ENCODE peak calls at places on chromosome 17, in seven cellular contexts. I is neuronal stem cell, L is IMR-90, Z is H1, E is mesendoderm, H is mesenchymal stem cell, W is trophoblast cell. J is an unnamed sample.

GRCh38 chr17:63378411-63379076 is 67.6 kb downstream of the CYB561 start:
- DNase-seq in I (no peak), L (no peak), Z (no peak), E (no peak), H (no peak), W (no peak), J (no peak)

GRCh38 chr17:74861554-74862107 is 1.9 kb upstream of the GRIN2C start:
- DNase-seq in I (no peak), L (no peak), Z (peak), E (no peak), H (no peak), W (no peak), J (no peak)

GRCh38 chr17:2122641-2123302 is 67.9 kb downstream of the HIC1 start:
- DNase-seq in I (no peak), L (peak), Z (no peak), E (peak), H (peak), W (peak), J (no peak)

GRCh38 chr17:3512512-3513171 is 36.8 kb downstream of the ASPA start:
- DNase-seq in I (peak), L (peak), Z (no peak), E (peak), H (no peak), W (peak), J (no peak)

GRCh38 chr17:50672831-50673551 is 34.7 kb downstream of the ANKRD40 start:
- DNase-seq in I (no peak), L (no peak), Z (no peak), E (no peak), H (no peak), W (no peak), J (no peak)

GRCh38 chr17:20095366-20096080 is 86.4 kb downstream of the SPECC1 start:
- DNase-seq in I (peak), L (peak), Z (no peak), E (peak), H (peak), W (peak), J (peak)

GRCh38 chr17:75524971-75525805 is at the start of gene LLGL2:
- DNase-seq in I (peak), L (peak), Z (peak), E (peak), H (peak), W (peak), J (peak)

GRCh38 chr17:19958023-19958422 is 19.6 kb downstream of the AKAP10 start:
- DNase-seq in I (peak), L (peak), Z (no peak), E (peak), H (peak), W (peak), J (peak)

GRCh38 chr17:12566281-12567002 is 99.2 kb upstream of the MYOCD start:
- DNase-seq in I (no peak), L (no peak), Z (no peak), E (peak), H (no peak), W (no peak), J (peak)

GRCh38 chr17:29612404-29613370 is 10.0 kb downstream of the CORO6 start:
- DNase-seq in I (no peak), L (no peak), Z (no peak), E (no peak), H (no peak), W (peak), J (peak)

GRCh38 chr17:49431743-49432142 is 17.1 kb upstream of the PHB1 start:
- DNase-seq in I (no peak), L (no peak), Z (no peak), E (no peak), H (no peak), W (no peak), J (no peak)

GRCh38 chr17:9968881-9969280 is 63.8 kb upstream of the RCVRN start:
- DNase-seq in I (no peak), L (peak), Z (no peak), E (peak), H (peak), W (peak), J (no peak)

GRCh38 chr17:14198575-14198974 is 38.1 kb downstream of the CDRT15 start:
- DNase-seq in I (no peak), L (no peak), Z (no peak), E (no peak), H (no peak), W (no peak), J (no peak)

GRCh38 chr17:75181608-75182318 is 996 bp downstream of the SUMO2 start:
- DNase-seq in I (no peak), L (no peak), Z (no peak), E (no peak), H (peak), W (no peak), J (no peak)

GRCh38 chr17:60496051-60496450 is 30.0 kb downstream of the APPBP2 start:
- DNase-seq in I (no peak), L (peak), Z (no peak), E (no peak), H (no peak), W (no peak), J (no peak)

GRCh38 chr17:60491771-60492170 is 34.3 kb downstream of the APPBP2 start:
- DNase-seq in I (no peak), L (no peak), Z (peak), E (peak), H (no peak), W (no peak), J (no peak)

GRCh38 chr17:60495260-60495659 is 30.8 kb downstream of the APPBP2 start:
- DNase-seq in I (no peak), L (no peak), Z (no peak), E (no peak), H (no peak), W (no peak), J (no peak)

GRCh38 chr17:60493847-60494321 is 32.2 kb downstream of the APPBP2 start:
- DNase-seq in I (no peak), L (peak), Z (no peak), E (no peak), H (peak), W (peak), J (no peak)
- H3K4ac ChIP-seq in I (no peak), L (no peak), Z (no peak), E (no peak), H (no peak), W (no peak), J (no peak)

GRCh38 chr17:77330602-77331081 is 189.9 kb downstream of the SEC14L1 start:
- DNase-seq in I (no peak), L (no peak), Z (no peak), E (no peak), H (no peak), W (no peak), J (no peak)

GRCh38 chr17:77332981-77333685 is 192.4 kb downstream of the SEC14L1 start:
- DNase-seq in I (no peak), L (peak), Z (no peak), E (no peak), H (peak), W (peak), J (no peak)

GRCh38 chr17:77329741-77330531 is 189.2 kb downstream of the SEC14L1 start:
- DNase-seq in I (no peak), L (no peak), Z (no peak), E (no peak), H (no peak), W (no peak), J (peak)

GRCh38 chr17:77331161-77331864 is 190.5 kb downstream of the SEC14L1 start:
- DNase-seq in I (peak), L (peak), Z (peak), E (peak), H (peak), W (peak), J (peak)

DNA sequence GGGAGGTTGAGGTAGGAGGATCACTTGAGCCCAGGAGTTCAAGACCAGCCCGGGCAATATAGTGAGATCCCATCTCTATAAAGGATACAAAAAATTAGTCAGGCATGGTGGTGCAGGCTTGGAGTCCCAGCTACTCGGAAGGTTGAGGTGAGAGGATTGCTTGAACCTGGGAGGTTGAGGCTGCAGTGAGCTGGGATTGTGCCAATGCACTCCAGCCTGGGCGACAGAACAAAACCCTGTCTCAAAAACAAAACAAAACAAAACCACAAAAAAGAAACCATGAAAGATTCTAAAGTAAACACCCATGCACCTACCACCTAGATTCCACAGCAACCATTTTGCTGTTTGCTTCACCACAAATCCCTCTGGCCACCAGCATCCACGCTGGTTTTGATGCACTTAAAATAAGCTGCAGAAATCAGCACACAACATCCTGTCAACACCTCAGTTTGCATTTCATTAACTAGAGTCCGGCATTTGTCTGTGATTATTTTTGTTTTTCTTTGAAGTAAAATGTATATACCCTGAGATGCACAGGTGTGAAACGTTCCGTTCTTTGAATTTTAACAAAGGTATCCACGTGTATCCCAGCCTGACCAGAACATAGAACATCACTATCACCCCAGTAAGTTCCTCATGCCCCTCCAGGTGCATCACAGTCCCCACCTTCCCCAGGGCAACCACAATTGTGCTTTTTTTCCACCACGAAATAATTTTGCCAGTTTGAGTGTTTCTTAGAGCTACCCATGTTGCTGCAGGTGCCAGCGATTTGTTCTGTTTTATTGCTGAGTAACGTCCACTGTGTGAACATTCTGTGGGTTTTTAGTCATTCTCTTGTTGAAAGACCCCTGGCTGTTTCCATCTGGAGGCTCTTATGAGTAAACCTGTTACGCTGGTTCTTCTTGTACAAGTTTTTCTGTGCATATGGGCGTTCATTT is 191.5 kb downstream of the SEC14L1 start:
- DNase-seq in I (no peak), L (no peak), Z (no peak), E (no peak), H (peak), W (peak), J (no peak)
- H3K4ac ChIP-seq in I (no peak), L (peak), Z (no peak), E (no peak), H (peak), W (no peak), J (no peak)

GRCh38 chr17:5034651-5035050 is 575 bp downstream of the SLC52A1 start:
- DNase-seq in I (no peak), L (no peak), Z (no peak), E (no peak), H (no peak), W (no peak), J (peak)

GRCh38 chr17:5031365-5032082 is 3.7 kb downstream of the SLC52A1 start:
- DNase-seq in I (peak), L (peak), Z (peak), E (peak), H (peak), W (peak), J (peak)

GRCh38 chr17:5033352-5034015 is 1.7 kb downstream of the SLC52A1 start:
- DNase-seq in I (no peak), L (no peak), Z (no peak), E (no peak), H (no peak), W (no peak), J (peak)

GRCh38 chr17:5034063-5034462 is 1.2 kb downstream of the SLC52A1 start:
- DNase-seq in I (no peak), L (no peak), Z (no peak), E (no peak), H (no peak), W (no peak), J (peak)

DNA sequence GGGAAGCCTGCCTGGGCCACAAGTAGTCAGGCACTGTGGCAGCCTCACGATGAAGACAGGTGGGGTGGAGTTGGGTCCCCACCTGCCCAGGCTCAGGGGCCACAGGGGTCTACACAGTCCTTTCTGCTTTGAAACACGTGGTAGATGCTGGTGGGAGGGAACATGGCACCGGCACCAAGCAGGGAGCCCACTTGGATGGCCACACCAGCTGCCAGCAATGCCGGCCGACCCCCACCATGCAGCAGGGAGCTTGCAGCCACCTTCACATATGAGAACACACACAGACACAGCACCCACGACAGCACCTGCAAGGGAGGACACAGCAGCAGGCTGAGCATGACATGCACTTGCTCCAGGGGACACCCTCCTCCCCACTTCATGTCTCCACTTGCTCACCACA is 2.4 kb downstream of the SLC52A1 start:
- DNase-seq in I (no peak), L (no peak), Z (no peak), E (no peak), H (no peak), W (no peak), J (peak)
- H3K4ac ChIP-seq in I (peak), L (no peak), Z (no peak), E (no peak), H (no peak), W (no peak), J (no peak)

DNA sequence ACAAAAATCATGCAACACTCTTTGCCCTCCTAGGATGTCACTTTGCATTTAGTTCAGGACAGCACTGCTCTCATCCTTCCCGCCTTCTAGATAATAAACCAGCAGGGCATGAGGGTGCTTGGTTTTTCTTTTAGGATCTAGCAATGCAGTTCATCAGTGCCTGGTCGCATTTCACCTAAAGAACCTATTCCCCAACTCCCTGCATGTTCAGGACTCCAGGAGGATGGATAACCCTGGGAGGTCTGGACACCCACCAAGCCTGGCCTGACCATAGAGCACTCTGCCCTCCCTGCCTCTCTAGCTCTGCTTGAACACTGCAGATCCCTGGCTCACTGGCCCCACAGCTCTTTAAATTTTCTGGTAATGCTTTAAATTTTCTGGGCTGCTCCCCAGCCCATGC is 2.6 kb downstream of the SLFN12 start:
- DNase-seq in I (no peak), L (no peak), Z (no peak), E (no peak), H (no peak), W (no peak), J (no peak)
- H3K4ac ChIP-seq in I (no peak), L (no peak), Z (no peak), E (no peak), H (no peak), W (no peak), J (no peak)

DNA sequence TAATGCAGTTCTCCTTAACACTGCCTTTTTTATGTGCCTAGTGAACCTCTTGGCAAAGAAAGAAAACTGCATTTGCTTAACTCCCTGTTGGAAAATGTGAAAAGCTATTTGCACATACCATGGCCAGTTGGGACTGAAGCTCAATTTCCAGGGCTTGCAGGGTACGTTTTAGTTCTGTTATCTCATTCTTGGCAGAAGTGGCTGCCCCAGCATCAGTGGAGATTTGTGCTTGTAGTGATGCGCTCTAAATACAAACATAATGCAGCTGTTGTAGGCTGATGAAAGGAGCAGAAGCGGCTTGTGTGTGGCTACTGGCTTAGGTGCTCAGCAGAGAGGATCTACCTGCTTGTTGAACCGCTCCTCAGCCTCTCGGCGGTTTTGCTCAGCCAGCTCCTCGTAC is 3.7 kb downstream of the KRT24 start:
- DNase-seq in I (no peak), L (no peak), Z (no peak), E (no peak), H (no peak), W (peak), J (no peak)
- H3K4ac ChIP-seq in I (no peak), L (no peak), Z (no peak), E (no peak), H (no peak), W (no peak), J (no peak)

DNA sequence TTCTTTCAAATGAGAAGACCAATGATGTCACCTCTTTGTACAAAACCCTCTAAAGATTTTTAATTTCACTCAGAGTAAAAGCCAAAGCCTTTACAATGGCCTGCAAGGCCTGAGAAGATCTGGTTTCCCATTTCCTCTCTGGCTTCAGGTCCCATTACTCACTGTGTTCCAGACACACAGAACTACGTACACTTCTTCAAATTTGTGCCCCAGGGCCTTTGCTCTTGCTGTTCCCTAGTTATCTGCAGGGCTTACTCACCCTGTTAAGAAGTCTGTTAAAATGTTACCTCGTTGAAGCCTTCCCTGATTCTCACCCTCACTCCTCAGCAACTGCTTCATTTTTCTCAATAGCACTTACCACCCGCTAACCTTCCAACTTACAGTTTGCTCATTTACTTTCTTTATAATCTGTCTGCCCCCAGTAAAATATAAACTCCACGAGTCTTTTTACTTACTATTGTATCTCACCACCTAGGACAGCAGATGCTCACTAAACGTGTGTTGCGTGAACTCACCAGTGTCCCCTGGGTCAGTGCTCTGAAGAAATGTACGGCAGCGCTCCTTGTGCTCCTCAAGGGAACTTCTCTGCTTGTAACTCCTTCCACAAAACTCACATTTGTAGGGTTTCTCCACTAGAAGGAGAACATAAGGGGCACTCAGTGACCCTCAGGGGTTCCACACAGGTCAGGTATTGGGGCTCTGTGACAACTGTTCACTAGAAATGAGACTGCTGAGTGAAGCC is 50.2 kb downstream of the GRB7 start:
- DNase-seq in I (no peak), L (no peak), Z (no peak), E (peak), H (no peak), W (peak), J (no peak)
- H3K4ac ChIP-seq in I (no peak), L (no peak), Z (no peak), E (no peak), H (no peak), W (no peak), J (no peak)

DNA sequence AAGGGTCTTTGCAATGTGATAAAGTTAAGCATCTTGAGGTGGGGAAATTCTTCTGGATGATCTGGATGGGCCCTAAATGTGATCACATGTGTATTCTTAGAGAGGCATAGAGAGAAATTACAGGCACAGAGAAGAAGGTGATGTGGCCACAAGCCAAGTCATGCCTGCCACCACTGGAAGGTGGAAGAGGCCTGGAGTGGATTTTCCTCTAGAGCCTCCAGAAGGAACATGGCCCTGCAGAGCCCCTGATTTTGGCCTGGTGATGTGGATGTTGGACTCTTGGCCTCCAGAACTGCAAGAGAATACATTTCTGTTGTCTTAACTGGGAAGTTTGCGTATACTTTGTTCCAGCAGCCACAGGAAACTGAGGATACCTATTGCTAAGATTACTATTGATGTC is 156.9 kb upstream of the CACNG5 start:
- DNase-seq in I (no peak), L (no peak), Z (no peak), E (no peak), H (no peak), W (no peak), J (peak)
- H3K4ac ChIP-seq in I (no peak), L (no peak), Z (no peak), E (no peak), H (no peak), W (no peak), J (no peak)

GRCh38 chr17:56937688-56938087 is 23.2 kb downstream of the COIL start:
- DNase-seq in I (no peak), L (no peak), Z (no peak), E (no peak), H (peak), W (peak), J (no peak)
- H3K4ac ChIP-seq in I (no peak), L (no peak), Z (no peak), E (no peak), H (no peak), W (no peak), J (no peak)

GRCh38 chr17:17376362-17376761 is 73.2 kb downstream of the NT5M start:
- DNase-seq in I (no peak), L (peak), Z (no peak), E (no peak), H (peak), W (peak), J (no peak)

GRCh38 chr17:17375826-17376225 is 72.7 kb downstream of the NT5M start:
- DNase-seq in I (no peak), L (peak), Z (no peak), E (no peak), H (peak), W (no peak), J (no peak)

GRCh38 chr17:17370711-17371110 is 67.5 kb downstream of the NT5M start:
- DNase-seq in I (no peak), L (no peak), Z (no peak), E (no peak), H (no peak), W (no peak), J (no peak)

GRCh38 chr17:17377071-17377487 is 73.9 kb downstream of the NT5M start:
- DNase-seq in I (no peak), L (no peak), Z (no peak), E (no peak), H (no peak), W (no peak), J (no peak)

GRCh38 chr17:17372856-17373520 is 69.8 kb downstream of the NT5M start:
- DNase-seq in I (no peak), L (no peak), Z (no peak), E (no peak), H (no peak), W (no peak), J (no peak)
- H3K4ac ChIP-seq in I (peak), L (no peak), Z (no peak), E (no peak), H (no peak), W (no peak), J (no peak)